ENCODE peak calls at places on chromosomes 13 and 19, in six cellular contexts. H, A, K, W, J and F are unnamed samples.
A peak's percentile ranks its signal among the peaks of the same experiment; 100 is the strongest.

GRCh38 chr19:48480476-48481190 is 11.5 kb downstream of the CYTH2 start:
- DNase-seq in J (no peak), W (peak; percentile 68), H (no peak), A (peak; percentile 54), K (no peak), F (no peak)

GRCh38 chr19:34276614-34277013 is 22.3 kb downstream of the GARRE1 start:
- DNase-seq in K (no peak), W (no peak), J (no peak), A (no peak), H (no peak), F (no peak)

GRCh38 chr13:51502206-51502651 is 49.4 kb upstream of the INTS6 start:
- DNase-seq in K (no peak), W (peak; percentile 60), H (peak; percentile 75), A (no peak), J (no peak), F (no peak)

GRCh38 chr19:33458807-33459206 is 62.8 kb downstream of the PEPD start:
- DNase-seq in J (no peak), A (no peak), K (no peak), H (no peak), W (no peak), F (no peak)

GRCh38 chr19:36001605-36002004 is 6.6 kb downstream of the SDHAF1 start:
- DNase-seq in K (no peak), J (no peak), A (no peak), H (no peak), W (no peak), F (no peak)

GRCh38 chr13:52994865-52995264 is 33.7 kb upstream of the OLFM4 start:
- DNase-seq in A (no peak), H (no peak), J (no peak), W (no peak), K (no peak), F (no peak)

GRCh38 chr13:70253834-70254233 is 145.6 kb upstream of the KLHL1 start:
- DNase-seq in A (no peak), H (no peak), K (no peak), J (no peak), W (no peak), F (no peak)

GRCh38 chr19:3360494-3361383 is 5.6 kb upstream of the NFIC start:
- DNase-seq in K (no peak), H (peak; percentile 38), W (peak; percentile 79), J (peak; percentile 89), A (peak; percentile 81), F (no peak)

GRCh38 chr13:107716241-107716640 is 499.1 kb downstream of the LIG4 start:
- DNase-seq in W (no peak), H (no peak), A (no peak), K (no peak), J (no peak), F (no peak)

GRCh38 chr13:102267191-102267590 is 134.7 kb downstream of the FGF14 start:
- DNase-seq in W (no peak), J (no peak), A (no peak), H (no peak), K (no peak), F (no peak)